ENCODE peak calls at places on chromosome 18, in four cellular contexts. Y is H1, V is K562, W is SK-N-SH. C is an unnamed sample.

GRCh38 chr18:48806551-48807261 is 144.1 kb downstream of the SMAD7 start:
- DNase-seq in Y (no peak), W (no peak), V (peak), C (no peak)

GRCh38 chr18:45670281-45670962 is 53.6 kb upstream of the SLC14A1 start:
- DNase-seq in V (peak), Y (no peak), W (no peak), C (no peak)

GRCh38 chr18:67549946-67550345 is 33.4 kb upstream of the DSEL start:
- DNase-seq in Y (no peak), V (no peak), W (no peak), C (no peak)

GRCh38 chr18:61699397-61700090 is 193.3 kb downstream of the RNF152 start:
- DNase-seq in Y (no peak), V (no peak), W (no peak), C (no peak)

GRCh38 chr18:22283397-22283796 is 114.0 kb downstream of the GATA6 start:
- DNase-seq in V (no peak), W (no peak), Y (no peak), C (no peak)

GRCh38 chr18:79912409-79912991 is 39.0 kb downstream of the SLC66A2 start:
- DNase-seq in W (no peak), Y (no peak), V (no peak), C (no peak)

GRCh38 chr18:9835112-9835755 is 50.5 kb upstream of the TXNDC2 start:
- DNase-seq in W (no peak), Y (peak), V (no peak), C (no peak)

GRCh38 chr18:34115409-34116081 is 109.2 kb downstream of the NOL4 start:
- DNase-seq in W (no peak), Y (no peak), V (no peak), C (no peak)

GRCh38 chr18:74073957-74074356 is 73.7 kb downstream of the FBXO15 start:
- DNase-seq in V (no peak), W (no peak), Y (no peak), C (no peak)

GRCh38 chr18:31685097-31686082 is 1.0 kb upstream of the B4GALT6 start:
- DNase-seq in W (peak), V (peak), Y (peak), C (peak)

GRCh38 chr18:71239111-71239624 is 950.3 kb downstream of the SOCS6 start:
- DNase-seq in V (no peak), W (no peak), Y (no peak), C (no peak)

GRCh38 chr18:63823516-63824219 is 48.5 kb downstream of the SERPINB7 start:
- DNase-seq in Y (no peak), V (peak), W (peak), C (no peak)

GRCh38 chr18:74124642-74125041 is 23.0 kb downstream of the FBXO15 start:
- DNase-seq in V (no peak), W (no peak), Y (no peak), C (no peak)

GRCh38 chr18:68275616-68276015 is 439.3 kb downstream of the TMX3 start:
- DNase-seq in W (no peak), V (no peak), Y (no peak), C (no peak)

GRCh38 chr18:3008546-3008945 is 4.4 kb downstream of the LPIN2 start:
- DNase-seq in V (no peak), Y (no peak), W (no peak), C (no peak)

GRCh38 chr18:40414155-40414754 is 1540.8 kb upstream of the PIK3C3 start:
- DNase-seq in Y (no peak), W (no peak), V (no peak), C (no peak)

GRCh38 chr18:3305354-3305762 is 43.4 kb downstream of the MYL12B start:
- DNase-seq in V (no peak), Y (no peak), W (no peak), C (no peak)

GRCh38 chr18:79569720-79570119 is 109.9 kb upstream of the CTDP1 start:
- DNase-seq in Y (no peak), V (no peak), W (no peak), C (no peak)

GRCh38 chr18:49630246-49630699 is 68.4 kb downstream of the LIPG start:
- DNase-seq in W (no peak), V (no peak), Y (no peak), C (no peak)

GRCh38 chr18:23244431-23244830 is 109.1 kb downstream of the CABLES1 start:
- DNase-seq in V (no peak), W (peak), Y (no peak), C (no peak)

GRCh38 chr18:3002766-3003165 is 10.2 kb downstream of the LPIN2 start:
- DNase-seq in V (no peak), W (no peak), Y (no peak), C (no peak)

GRCh38 chr18:21215480-21215879 is 26.6 kb upstream of the GREB1L start:
- DNase-seq in Y (no peak), V (no peak), W (no peak), C (no peak)

GRCh38 chr18:71951021-71951420 is 593.1 kb downstream of the CBLN2 start:
- DNase-seq in V (no peak), Y (no peak), W (peak), C (no peak)

GRCh38 chr18:6236258-6236657 is 178.5 kb downstream of the L3MBTL4 start:
- DNase-seq in Y (no peak), V (no peak), W (no peak), C (no peak)

GRCh38 chr18:45997689-45998088 is 30.6 kb upstream of the EPG5 start:
- DNase-seq in Y (no peak), W (no peak), V (no peak), C (no peak)

GRCh38 chr18:48003426-48004349 is 73.2 kb upstream of the SMAD2 start:
- DNase-seq in V (no peak), Y (no peak), W (no peak), C (no peak)

GRCh38 chr18:69002233-69002632 is 204.4 kb downstream of the CCDC102B start:
- DNase-seq in V (no peak), Y (no peak), W (peak), C (no peak)

GRCh38 chr18:31686572-31686971 is 2.2 kb upstream of the B4GALT6 start:
- DNase-seq in Y (no peak), V (no peak), W (no peak), C (no peak)

GRCh38 chr18:61628085-61628484 is 264.7 kb downstream of the RNF152 start:
- DNase-seq in V (no peak), W (no peak), Y (no peak), C (no peak)

GRCh38 chr18:24763765-24764548 is 303.5 kb downstream of the HRH4 start:
- DNase-seq in W (no peak), Y (no peak), V (no peak), C (no peak)

GRCh38 chr18:73118121-73118816 is 250.5 kb upstream of the NETO1 start:
- DNase-seq in V (no peak), W (no peak), Y (no peak), C (no peak)

GRCh38 chr18:78448106-78448505 is 531.5 kb upstream of the SALL3 start:
- DNase-seq in V (no peak), W (no peak), Y (no peak), C (no peak)
- TF ChIP-seq NRF1 in V (no peak), W (no peak), Y (no peak), C (no peak)

GRCh38 chr18:62715829-62716678 is 713 bp downstream of the PHLPP1 start:
- DNase-seq in V (peak), W (peak), Y (no peak), C (no peak)

GRCh38 chr18:62718268-62718800 is 3.0 kb downstream of the PHLPP1 start:
- DNase-seq in W (no peak), Y (no peak), V (no peak), C (no peak)

GRCh38 chr18:62717059-62717849 is 1.9 kb downstream of the PHLPP1 start:
- DNase-seq in Y (no peak), V (no peak), W (peak), C (no peak)

GRCh38 chr18:62716679-62717058 is 1.3 kb downstream of the PHLPP1 start:
- DNase-seq in W (peak), Y (no peak), V (peak), C (no peak)

GRCh38 chr18:62717850-62718229 is 2.5 kb downstream of the PHLPP1 start:
- DNase-seq in W (no peak), V (no peak), Y (no peak), C (no peak)
- H3K27ac ChIP-seq in W (no peak), V (no peak), Y (no peak), C (no peak)

GRCh38 chr18:7855671-7856070 is 288.6 kb downstream of the PTPRM start:
- DNase-seq in V (no peak), W (no peak), Y (no peak), C (no peak)

GRCh38 chr18:7856099-7856498 is 289.0 kb downstream of the PTPRM start:
- DNase-seq in Y (no peak), W (no peak), V (no peak), C (no peak)

GRCh38 chr18:7857562-7857961 is 290.4 kb downstream of the PTPRM start:
- DNase-seq in V (no peak), Y (no peak), W (no peak), C (no peak)

GRCh38 chr18:7856733-7857132 is 289.6 kb downstream of the PTPRM start:
- DNase-seq in Y (no peak), V (no peak), W (no peak), C (no peak)

DNA sequence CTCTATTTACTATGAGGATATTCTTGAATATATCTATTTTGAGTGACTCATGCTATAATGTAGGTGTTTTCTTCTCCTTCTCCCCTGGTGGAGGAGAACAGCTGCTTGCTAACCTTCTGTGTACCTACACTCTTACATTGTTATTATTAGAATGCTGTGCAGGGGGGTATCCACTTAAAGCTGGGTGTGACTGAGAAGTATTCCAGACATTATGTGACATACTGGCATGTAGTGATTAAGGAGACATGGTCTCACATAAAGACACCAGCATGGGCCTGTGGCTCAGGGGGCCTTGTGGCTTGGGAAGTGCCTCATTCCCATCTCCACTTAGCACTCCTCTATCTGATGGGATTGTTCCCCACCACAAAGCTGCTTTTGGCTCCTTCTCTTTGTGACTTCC is 287.9 kb downstream of the PTPRM start:
- DNase-seq in Y (no peak), V (no peak), W (no peak), C (no peak)
- TF ChIP-seq NRF1 in Y (no peak), V (no peak), W (no peak), C (no peak)

GRCh38 chr18:44149706-44150105 is 531.0 kb upstream of the SETBP1 start:
- DNase-seq in W (no peak), V (no peak), Y (no peak), C (no peak)
- H3K27ac ChIP-seq in W (no peak), V (no peak), Y (no peak), C (no peak)

DNA sequence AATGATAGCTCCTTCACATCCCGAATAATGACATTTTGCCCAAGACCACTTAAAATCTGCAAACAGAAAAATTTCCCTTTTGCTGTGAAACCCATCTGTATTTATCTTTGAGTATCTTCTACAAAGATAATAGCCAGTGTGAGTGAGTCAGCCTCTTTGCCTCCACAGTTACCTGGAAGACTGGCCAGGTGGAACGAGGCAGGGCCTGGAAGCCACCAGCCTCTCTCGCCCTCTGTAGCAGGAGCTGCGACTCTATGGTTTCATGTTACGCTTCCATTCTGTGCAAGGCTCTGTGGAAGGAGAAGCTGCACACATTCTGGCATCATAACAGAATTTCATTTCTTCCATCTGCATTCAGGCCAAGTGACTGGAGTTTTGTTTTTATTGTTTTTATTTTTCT is 9.6 kb downstream of the ELP2 start:
- DNase-seq in Y (no peak), V (no peak), W (no peak), C (no peak)
- TF ChIP-seq NRF1 in Y (no peak), V (no peak), W (no peak), C (no peak)

DNA sequence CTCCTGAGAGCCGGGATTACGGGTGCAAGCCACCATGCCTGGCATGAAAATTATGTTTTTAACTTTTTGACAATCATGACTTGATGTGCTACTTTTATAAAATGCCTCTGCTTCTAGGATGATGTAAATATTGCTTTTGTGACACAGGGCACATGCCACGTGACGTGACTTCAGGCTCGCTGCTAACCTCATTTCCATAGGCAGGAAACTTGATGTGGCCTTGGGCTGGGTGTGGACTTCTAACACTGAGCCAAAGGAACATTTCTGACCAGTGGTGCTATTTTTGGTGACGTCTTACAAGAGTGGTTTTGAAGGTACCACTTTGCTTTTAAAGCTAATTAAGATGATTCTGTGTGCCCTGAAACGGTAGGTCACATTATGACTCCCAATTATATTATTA is 34.2 kb upstream of the THOC1 start:
- DNase-seq in W (no peak), V (no peak), Y (no peak), C (no peak)
- H3K27ac ChIP-seq in W (no peak), V (no peak), Y (no peak), C (no peak)

C was measured in GM12878.